ENCODE peak calls at places on chromosomes 2 and 18, in six cellular contexts. Y is uterus; X is psoas muscle; O is CD8-positive, alpha-beta memory T cell; S is Peyer's patch; F is tibial artery. J is an unnamed sample.

GRCh38 chr2:33395660-33396249 is 80.7 kb upstream of the RASGRP3 start:
- DNase-seq in Y (peak; percentile 32), F (peak; percentile 42), S (no peak), X (peak; percentile 58), O (peak; percentile 20), J (no peak)

GRCh38 chr18:41075212-41075611 is 879.8 kb upstream of the PIK3C3 start:
- DNase-seq in S (no peak), O (no peak), Y (no peak), F (no peak), X (no peak), J (no peak)

GRCh38 chr18:8501044-8501443 is 108.2 kb upstream of the RAB12 start:
- DNase-seq in F (no peak), Y (no peak), O (no peak), X (no peak), S (no peak), J (no peak)

GRCh38 chr18:23573948-23574431 is 12.3 kb downstream of the NPC1 start:
- DNase-seq in X (no peak), F (no peak), O (peak; percentile 53), S (peak; percentile 36), Y (peak; percentile 27), J (peak; percentile 14)

GRCh38 chr2:43127208-43127940 is 99.0 kb downstream of the ZFP36L2 start:
- DNase-seq in O (peak; percentile 79), X (peak; percentile 90), F (peak; percentile 69), Y (no peak), S (peak; percentile 81), J (peak; percentile 66)

GRCh38 chr2:223900066-223900465 is 45.1 kb downstream of the WDFY1 start:
- DNase-seq in F (no peak), X (no peak), Y (no peak), O (no peak), S (no peak), J (no peak)

GRCh38 chr2:227491391-227491790 is 19.4 kb downstream of the AGFG1 start:
- DNase-seq in O (no peak), F (no peak), S (no peak), X (no peak), Y (no peak), J (no peak)

GRCh38 chr18:41917199-41917598 is 37.8 kb upstream of the PIK3C3 start:
- DNase-seq in O (no peak), F (no peak), S (no peak), Y (no peak), X (no peak), J (no peak)

GRCh38 chr2:115910270-115910669 is 1467.8 kb downstream of the DPP10 start:
- DNase-seq in X (no peak), S (no peak), Y (no peak), F (no peak), O (no peak), J (no peak)

GRCh38 chr2:60957643-60958042 is 59.9 kb upstream of the PEX13 start:
- DNase-seq in S (no peak), X (no peak), O (no peak), Y (no peak), F (no peak), J (no peak)

GRCh38 chr2:199973703-199974102 is 18.3 kb downstream of the MAIP1 start:
- DNase-seq in S (no peak), X (no peak), F (no peak), O (no peak), Y (no peak), J (no peak)

GRCh38 chr2:78992451-78992806 is 33.1 kb upstream of the REG3G start:
- DNase-seq in Y (no peak), S (no peak), X (no peak), O (no peak), F (no peak), J (no peak)

GRCh38 chr2:47354817-47355653 is 47.9 kb upstream of the MSH2 start:
- DNase-seq in O (no peak), S (no peak), F (no peak), Y (no peak), X (no peak), J (no peak)

GRCh38 chr2:59786684-59787083 is 766.8 kb downstream of the BCL11A start:
- DNase-seq in F (no peak), X (no peak), Y (no peak), S (no peak), O (no peak), J (no peak)

GRCh38 chr2:3111267-3111666 is 266.4 kb downstream of the EIPR1 start:
- DNase-seq in Y (no peak), S (no peak), F (no peak), O (no peak), X (no peak), J (no peak)

GRCh38 chr2:216829533-216829932 is 30.3 kb downstream of the TNP1 start:
- DNase-seq in S (peak; percentile 20), F (peak; percentile 76), X (peak; percentile 90), O (no peak), Y (peak; percentile 81), J (no peak)

GRCh38 chr2:233124449-233125080 is 64.4 kb downstream of the INPP5D start:
- DNase-seq in F (peak; percentile 26), X (no peak), O (no peak), Y (no peak), S (peak; percentile 84), J (no peak)

GRCh38 chr2:105795575-105795934 is 50.8 kb downstream of the NCK2 start:
- DNase-seq in O (no peak), S (no peak), X (no peak), Y (no peak), F (no peak), J (peak; percentile 34)

GRCh38 chr2:106983305-106983704 is 97.3 kb upstream of the ST6GAL2 start:
- DNase-seq in X (no peak), S (no peak), Y (no peak), O (no peak), F (no peak), J (no peak)

GRCh38 chr18:5620284-5620683 is 76.5 kb upstream of the EPB41L3 start:
- DNase-seq in X (no peak), O (no peak), F (no peak), Y (no peak), S (no peak), J (no peak)

GRCh38 chr2:241777686-241778627 is 1.3 kb downstream of the GAL3ST2 start:
- DNase-seq in Y (no peak), O (no peak), X (no peak), F (no peak), S (no peak), J (no peak)

GRCh38 chr2:144471316-144472045 is 48.4 kb downstream of the ZEB2 start:
- DNase-seq in Y (no peak), X (no peak), S (no peak), F (no peak), O (no peak), J (no peak)

GRCh38 chr2:144470819-144471218 is 49.1 kb downstream of the ZEB2 start:
- DNase-seq in S (no peak), X (no peak), O (no peak), Y (no peak), F (no peak), J (no peak)

GRCh38 chr2:144470334-144470733 is 49.6 kb downstream of the ZEB2 start:
- DNase-seq in Y (no peak), O (no peak), F (no peak), S (no peak), X (no peak), J (no peak)

GRCh38 chr2:144472911-144473310 is 47.0 kb downstream of the ZEB2 start:
- DNase-seq in O (no peak), Y (no peak), F (no peak), X (no peak), S (no peak), J (no peak)

GRCh38 chr2:144472046-144472412 is 47.9 kb downstream of the ZEB2 start:
- DNase-seq in S (no peak), F (no peak), X (no peak), O (no peak), Y (no peak), J (no peak)
- H3K4me1 ChIP-seq in S (no peaks in the 10 kb centered on the region), F (peaks cover 84% of the 10 kb centered on the region), X (peaks cover 13% of the 10 kb centered on the region), O (peaks cover 20% of the 10 kb centered on the region), Y (no peaks in the 10 kb centered on the region), J (no peaks in the 10 kb centered on the region)

DNA sequence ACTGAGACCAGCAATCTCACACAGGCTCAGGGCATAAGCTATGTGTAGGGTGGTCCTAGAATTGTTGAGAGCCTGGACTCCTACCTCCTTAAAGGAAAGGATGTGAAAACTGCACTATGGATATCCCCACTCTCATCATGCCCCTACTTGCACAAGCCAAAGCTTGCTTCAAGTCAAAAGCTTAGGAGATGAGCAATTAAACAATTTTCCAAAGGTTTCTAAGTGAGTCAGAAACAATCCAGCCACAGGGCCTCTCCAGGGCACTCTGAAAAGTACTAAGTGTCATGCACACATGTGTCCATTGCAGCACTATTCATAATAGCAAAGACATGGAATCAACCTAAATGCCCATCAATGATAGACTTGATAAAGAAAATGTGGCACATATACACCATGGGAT is 215.4 kb downstream of the AFF3 start:
- DNase-seq in F (no peak), X (no peak), Y (no peak), S (no peak), O (no peak), J (no peak)
- H3K9me3 ChIP-seq in F (no peaks in the 10 kb centered on the region), X (no peaks in the 10 kb centered on the region), Y (no peaks in the 10 kb centered on the region), S (no peaks in the 10 kb centered on the region), O (no peaks in the 10 kb centered on the region), J (no peaks in the 10 kb centered on the region)

GRCh38 chr2:30514134-30514860 is 67.3 kb downstream of the LCLAT1 start:
- DNase-seq in O (no peak), Y (peak; percentile 23), S (no peak), X (no peak), F (no peak), J (no peak)

GRCh38 chr2:30510409-30510808 is 63.4 kb downstream of the LCLAT1 start:
- DNase-seq in F (no peak), Y (no peak), O (no peak), S (no peak), X (no peak), J (no peak)

GRCh38 chr2:30511122-30512083 is 64.4 kb downstream of the LCLAT1 start:
- DNase-seq in S (no peak), X (peak; percentile 76), O (no peak), Y (peak; percentile 70), F (peak; percentile 57), J (no peak)

GRCh38 chr2:30514861-30515435 is 67.9 kb downstream of the LCLAT1 start:
- DNase-seq in F (no peak), Y (no peak), X (no peak), S (no peak), O (no peak), J (no peak)

GRCh38 chr2:30512243-30512866 is 65.3 kb downstream of the LCLAT1 start:
- DNase-seq in S (no peak), O (no peak), F (no peak), Y (no peak), X (no peak), J (no peak)
- H3K4me1 ChIP-seq in S (no peaks in the 10 kb centered on the region), O (peaks cover 11% of the 10 kb centered on the region), F (peaks cover 46% of the 10 kb centered on the region), Y (peaks cover 18% of the 10 kb centered on the region), X (peaks cover 43% of the 10 kb centered on the region), J (no peaks in the 10 kb centered on the region)

GRCh38 chr2:132560562-132560961 is 109.4 kb downstream of the LYPD1 start:
- DNase-seq in X (no peak), S (no peak), F (no peak), O (no peak), Y (no peak), J (no peak)

GRCh38 chr2:132562245-132562644 is 107.8 kb downstream of the LYPD1 start:
- DNase-seq in X (no peak), S (no peak), Y (no peak), F (no peak), O (no peak), J (no peak)

GRCh38 chr2:132559921-132560320 is 110.1 kb downstream of the LYPD1 start:
- DNase-seq in Y (no peak), S (no peak), O (no peak), X (no peak), F (no peak), J (no peak)

GRCh38 chr2:132567682-132568081 is 102.3 kb downstream of the LYPD1 start:
- DNase-seq in X (no peak), O (no peak), Y (no peak), F (no peak), S (no peak), J (no peak)

GRCh38 chr2:132564065-132564464 is 105.9 kb downstream of the LYPD1 start:
- DNase-seq in F (no peak), X (no peak), S (no peak), O (no peak), Y (no peak), J (no peak)
- H3K9me3 ChIP-seq in F (no peaks in the 10 kb centered on the region), X (no peaks in the 10 kb centered on the region), S (no peaks in the 10 kb centered on the region), O (no peaks in the 10 kb centered on the region), Y (no peaks in the 10 kb centered on the region), J (no peaks in the 10 kb centered on the region)